ENCODE peak calls at places on chromosomes 1 and 21, in seven cellular contexts. T is type B pancreatic cell, L is IMR-90, E is fibroblast of the aortic adventitia, F is BE2C, Y is psoas muscle, R is left lung. K is an unnamed sample.

GRCh38 chr1:31614538-31615005 is 2.9 kb upstream of the HCRTR1 start:
- DNase-seq in Y (no peak), L (no peak), F (no peak), E (no peak), R (peak; percentile 60), T (no peak), K (no peak)

GRCh38 chr1:159197767-159198557 is 6.7 kb upstream of the ACKR1 start:
- DNase-seq in L (peak; percentile 72), T (no peak), Y (peak; percentile 44), R (no peak), E (peak; percentile 84), F (peak; percentile 72), K (peak; percentile 47)

GRCh38 chr1:29292344-29292743 is 56.0 kb downstream of the PTPRU start:
- DNase-seq in L (peak; percentile 27), F (no peak), Y (no peak), E (no peak), R (no peak), T (no peak), K (no peak)

GRCh38 chr1:108553910-108554309 is 6.0 kb upstream of the EEIG2 start:
- DNase-seq in F (no peak), L (no peak), T (no peak), Y (no peak), R (no peak), E (no peak), K (no peak)

GRCh38 chr1:30588311-30589073 is 134.9 kb downstream of the MATN1 start:
- DNase-seq in L (no peak), R (no peak), E (no peak), F (no peak), Y (no peak), T (peak; percentile 58), K (no peak)

GRCh38 chr1:45325816-45326506 is 734 bp upstream of the HPDL start:
- DNase-seq in F (no peak), E (no peak), T (no peak), R (no peak), Y (no peak), L (no peak), K (no peak)

GRCh38 chr21:25558123-25558522 is 49.2 kb downstream of the MRPL39 start:
- DNase-seq in L (no peak), T (no peak), R (no peak), F (no peak), E (no peak), Y (no peak), K (no peak)

GRCh38 chr1:175152006-175152652 is 40.4 kb downstream of the KIAA0040 start:
- DNase-seq in R (no peak), F (peak; percentile 64), T (no peak), L (peak; percentile 22), Y (peak; percentile 37), E (peak; percentile 51), K (peak; percentile 33)

GRCh38 chr1:63799810-63800209 is 26.0 kb downstream of the ROR1 start:
- DNase-seq in L (peak; percentile 77), T (no peak), R (no peak), E (peak; percentile 47), Y (no peak), F (no peak), K (no peak)

GRCh38 chr1:2212542-2213491 is 15.3 kb upstream of the SKI start:
- DNase-seq in T (peak; percentile 80), L (peak; percentile 96), F (peak; percentile 83), E (peak; percentile 98), Y (peak; percentile 90), R (peak; percentile 95), K (peak; percentile 89)

GRCh38 chr1:150003826-150004225 is 6.7 kb downstream of the OTUD7B start:
- DNase-seq in L (no peak), E (no peak), Y (no peak), R (no peak), F (no peak), T (no peak), K (no peak)

GRCh38 chr1:209619696-209620483 is 32.3 kb downstream of the LAMB3 start:
- DNase-seq in R (no peak), T (no peak), Y (no peak), F (no peak), L (no peak), E (no peak), K (no peak)

GRCh38 chr1:218079379-218079778 is 205.7 kb upstream of the RRP15 start:
- DNase-seq in Y (no peak), L (no peak), F (no peak), R (no peak), T (no peak), E (no peak), K (no peak)
- TF ChIP-seq CTCF in Y (no peak), L (no peak), F (no peak), R (no peak), T (no peak), E (no peak), K (no peak)

DNA sequence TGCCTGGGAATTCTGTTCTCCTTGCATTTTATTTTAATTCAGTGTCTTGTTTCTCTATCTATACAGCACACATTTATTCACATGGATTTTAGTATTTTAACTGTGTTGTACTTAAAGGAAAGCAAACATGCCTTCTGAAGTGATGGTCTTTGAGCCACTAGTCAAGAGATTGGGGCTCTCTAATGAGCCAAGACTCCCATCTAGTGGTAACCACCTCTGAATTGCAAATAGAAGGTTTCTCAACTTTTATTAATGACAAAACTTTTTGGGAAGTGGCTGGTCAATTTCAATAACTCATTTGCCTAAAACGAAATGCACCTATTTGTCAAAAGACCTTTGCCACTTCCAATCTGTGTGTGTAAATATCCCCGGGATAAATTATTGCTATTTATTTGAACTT is 199.6 kb downstream of the LTN1 start:
- DNase-seq in T (no peak), F (no peak), R (no peak), E (peak; percentile 88), Y (no peak), L (peak; percentile 73), K (no peak)
- TF ChIP-seq CTCF in T (peak; percentile 23), F (peak; percentile 59), R (no peak), E (peak; percentile 68), Y (peak; percentile 18), L (peak; percentile 75), K (no peak)

GRCh38 chr1:80540605-80541004 is 1260.1 kb upstream of the ADGRL2 start:
- DNase-seq in F (no peak), T (no peak), Y (no peak), R (no peak), L (peak; percentile 1), E (no peak), K (no peak)

GRCh38 chr1:80535446-80535845 is 1265.3 kb upstream of the ADGRL2 start:
- DNase-seq in E (no peak), T (no peak), Y (no peak), R (no peak), L (no peak), F (no peak), K (no peak)

GRCh38 chr1:80536464-80536863 is 1264.3 kb upstream of the ADGRL2 start:
- DNase-seq in L (no peak), Y (no peak), E (no peak), F (no peak), R (no peak), T (no peak), K (no peak)

GRCh38 chr1:80542231-80542630 is 1258.5 kb upstream of the ADGRL2 start:
- DNase-seq in E (peak; percentile 3), Y (no peak), T (no peak), F (no peak), R (no peak), L (peak; percentile 81), K (no peak)

GRCh38 chr1:80540149-80540548 is 1260.6 kb upstream of the ADGRL2 start:
- DNase-seq in L (no peak), Y (no peak), T (no peak), R (no peak), F (no peak), E (no peak), K (no peak)
- TF ChIP-seq CTCF in L (no peak), Y (no peak), T (no peak), R (no peak), F (no peak), E (no peak), K (no peak)

GRCh38 chr1:116841569-116842364 is 67.9 kb upstream of the PTGFRN start:
- DNase-seq in Y (no peak), T (no peak), R (no peak), L (no peak), E (no peak), F (no peak), K (no peak)
- TF ChIP-seq CTCF in Y (no peak), T (no peak), R (no peak), L (no peak), E (no peak), F (no peak), K (no peak)

DNA sequence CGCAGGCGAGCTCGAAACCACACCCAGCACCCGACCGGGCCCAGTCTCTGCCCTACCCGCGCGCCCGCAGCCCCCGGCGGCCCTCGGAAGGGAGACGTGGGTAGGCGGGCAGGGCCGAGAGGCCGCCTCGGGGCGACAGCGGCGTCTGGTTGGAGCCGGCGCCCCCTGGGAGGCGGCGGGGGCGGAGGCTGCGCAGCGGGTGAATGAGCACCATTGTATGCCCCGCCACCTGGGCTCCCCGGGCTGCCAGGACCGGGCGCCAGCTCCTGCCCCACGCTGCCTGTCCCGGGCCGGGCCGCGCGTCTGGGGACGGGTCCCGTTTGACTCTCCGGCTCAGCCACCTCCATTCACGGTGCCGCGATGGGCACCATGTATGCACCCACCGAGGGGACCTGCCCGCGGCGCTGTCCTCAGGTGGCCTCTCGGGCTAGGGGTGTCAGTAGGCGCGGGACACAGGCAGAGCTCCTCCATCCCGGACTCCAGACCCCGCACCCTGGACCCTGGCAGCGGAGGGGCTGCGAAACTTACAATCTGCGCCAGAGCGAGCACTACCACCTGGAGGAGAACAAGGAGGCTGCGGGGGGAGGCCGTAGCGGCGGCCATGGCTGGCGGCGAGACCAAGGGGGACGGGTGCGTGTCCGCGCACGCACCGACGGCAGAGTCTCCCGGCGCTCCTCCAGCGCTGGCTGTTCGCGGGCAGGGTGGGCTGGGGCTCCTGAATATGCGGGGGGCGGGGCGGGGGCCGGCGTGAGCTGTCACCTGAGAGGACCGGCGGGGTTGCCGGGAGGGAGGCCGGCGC is at the start of gene COL9A2:
- DNase-seq in T (no peak), R (peak; percentile 87), L (no peak), Y (peak; percentile 27), F (peak; percentile 71), E (no peak), K (no peak)
- TF ChIP-seq CTCF in T (no peak), R (no peak), L (no peak), Y (no peak), F (no peak), E (no peak), K (no peak)

K was measured in mesothelial cell of epicardium.